ENCODE peak calls at places on chromosomes 3 and 15, in nine cellular contexts. E, S, P, C, F, V, M, G and H are unnamed samples.

GRCh38 chr3:196684548-196685407 is 27.3 kb downstream of the CEP19 start:
- DNase-seq in F (peak; percentile 42), P (peak; percentile 74), V (no peak), G (peak; percentile 63), E (peak; percentile 32), M (peak; percentile 73), C (peak; percentile 22), S (peak; percentile 60), H (peak; percentile 41)

GRCh38 chr3:73868688-73869315 is 244.1 kb upstream of the PDZRN3 start:
- DNase-seq in S (peak; percentile 22), E (peak; percentile 34), G (peak; percentile 37), V (peak; percentile 25), M (peak; percentile 65), F (no peak), C (peak; percentile 3), P (peak; percentile 67), H (no peak)

GRCh38 chr15:78247895-78248294 is 13.5 kb upstream of the ACSBG1 start:
- DNase-seq in G (no peak), M (no peak), V (no peak), C (no peak), E (no peak), S (no peak), F (no peak), P (no peak), H (no peak)

GRCh38 chr15:101502572-101503295 is 13.2 kb upstream of the PCSK6 start:
- DNase-seq in P (no peak), F (no peak), C (no peak), M (no peak), S (no peak), G (no peak), V (no peak), E (no peak), H (no peak)

GRCh38 chr3:23004971-23005370 is 198.2 kb upstream of the UBE2E2 start:
- DNase-seq in G (peak; percentile 92), S (peak; percentile 93), P (peak; percentile 54), M (peak; percentile 92), C (no peak), E (peak; percentile 87), F (no peak), V (no peak), H (no peak)

GRCh38 chr3:131222599-131222998 is 159.0 kb upstream of the NUDT16 start:
- DNase-seq in P (no peak), E (no peak), F (no peak), V (no peak), S (no peak), G (no peak), C (no peak), M (no peak), H (no peak)

GRCh38 chr3:29693863-29694262 is 413.0 kb downstream of the RBMS3 start:
- DNase-seq in S (peak; percentile 86), C (no peak), F (no peak), P (peak; percentile 79), E (peak; percentile 94), V (no peak), M (peak; percentile 98), G (peak; percentile 97), H (no peak)

GRCh38 chr3:10370429-10370828 is 49.5 kb upstream of the SEC13 start:
- DNase-seq in M (peak; percentile 55), F (no peak), G (peak; percentile 77), C (no peak), E (peak; percentile 83), P (peak; percentile 42), V (no peak), S (peak; percentile 64), H (no peak)

GRCh38 chr3:146969356-146969755 is 364.2 kb upstream of the PLSCR5 start:
- DNase-seq in V (no peak), E (peak; percentile 46), S (no peak), M (peak; percentile 49), P (no peak), C (no peak), F (no peak), G (no peak), H (no peak)

GRCh38 chr15:53644681-53645080 is 114.8 kb downstream of the WDR72 start:
- DNase-seq in C (no peak), P (no peak), E (no peak), V (no peak), F (no peak), G (no peak), M (no peak), S (no peak), H (no peak)

GRCh38 chr3:54989023-54989380 is 61.1 kb upstream of the LRTM1 start:
- DNase-seq in F (no peak), V (no peak), S (no peak), P (peak; percentile 24), G (no peak), M (no peak), E (no peak), C (no peak), H (no peak)

GRCh38 chr3:69683076-69683806 is 56.0 kb upstream of the MITF start:
- DNase-seq in F (no peak), V (no peak), C (no peak), S (no peak), G (no peak), M (no peak), E (no peak), P (peak; percentile 4), H (no peak)

GRCh38 chr3:161215186-161215585 is 5.9 kb upstream of the NMD3 start:
- DNase-seq in V (no peak), C (no peak), F (no peak), G (no peak), E (no peak), P (no peak), S (no peak), M (no peak), H (no peak)

GRCh38 chr3:58366699-58367098 is 34.0 kb downstream of the PXK start:
- DNase-seq in S (peak; percentile 6), P (peak; percentile 18), G (no peak), V (no peak), M (no peak), F (no peak), C (no peak), E (no peak), H (no peak)

GRCh38 chr15:37081985-37082384 is 18.4 kb downstream of the MEIS2 start:
- DNase-seq in P (no peak), E (no peak), G (peak; percentile 54), C (no peak), F (no peak), M (no peak), V (no peak), S (no peak), H (no peak)

GRCh38 chr3:156106721-156107373 is 13.5 kb upstream of the KCNAB1 start:
- DNase-seq in E (peak; percentile 2), C (no peak), P (no peak), S (no peak), F (no peak), G (no peak), V (no peak), M (no peak), H (no peak)

GRCh38 chr3:60316121-60316783 is 935.0 kb downstream of the FHIT start:
- DNase-seq in S (no peak), E (peak; percentile 48), G (no peak), M (peak; percentile 6), F (no peak), V (no peak), P (peak; percentile 50), C (no peak), H (no peak)

GRCh38 chr15:99408236-99409096 is 157.2 kb downstream of the LRRC28 start:
- DNase-seq in M (peak; percentile 89), C (no peak), V (no peak), G (peak; percentile 25), P (peak; percentile 80), E (no peak), S (peak; percentile 74), F (no peak), H (peak; percentile 15)

GRCh38 chr3:49161808-49162530 is 4.2 kb downstream of the CCDC71 start:
- DNase-seq in C (no peak), P (no peak), S (no peak), E (no peak), V (no peak), G (no peak), F (no peak), M (no peak), H (no peak)

GRCh38 chr3:140093742-140094141 is 158.8 kb downstream of the CLSTN2 start:
- DNase-seq in E (no peak), M (peak; percentile 62), C (no peak), S (peak; percentile 88), V (peak; percentile 90), F (no peak), P (no peak), G (peak; percentile 88), H (peak; percentile 99)

GRCh38 chr15:66101715-66102395 is 151.7 kb downstream of the MEGF11 start:
- DNase-seq in C (no peak), G (no peak), V (no peak), F (no peak), E (no peak), M (no peak), S (no peak), P (no peak), H (no peak)

GRCh38 chr3:193569119-193569518 is 14.4 kb upstream of the ATP13A4 start:
- DNase-seq in V (no peak), P (no peak), E (no peak), S (no peak), C (no peak), G (no peak), M (no peak), F (no peak), H (no peak)

GRCh38 chr3:72536206-72536887 is 311.9 kb downstream of the SHQ1 start:
- DNase-seq in P (no peak), S (no peak), F (no peak), G (no peak), V (no peak), C (no peak), M (no peak), E (no peak), H (no peak)

GRCh38 chr3:114608293-114608692 is 314.5 kb downstream of the TIGIT start:
- DNase-seq in C (no peak), S (peak; percentile 60), E (peak; percentile 97), F (no peak), V (no peak), G (peak; percentile 89), P (peak; percentile 89), M (peak; percentile 95), H (no peak)

GRCh38 chr15:52370010-52370409 is 74.4 kb upstream of the MYO5C start:
- DNase-seq in P (no peak), E (peak; percentile 13), F (no peak), M (peak; percentile 45), V (no peak), C (no peak), S (no peak), G (no peak), H (no peak)

GRCh38 chr3:69716119-69716518 is 23.1 kb upstream of the MITF start:
- DNase-seq in M (no peak), P (no peak), E (no peak), S (no peak), V (no peak), G (no peak), F (no peak), C (no peak), H (no peak)

GRCh38 chr3:72317491-72317890 is 530.8 kb downstream of the SHQ1 start:
- DNase-seq in F (no peak), C (no peak), V (peak; percentile 34), P (no peak), M (peak; percentile 51), S (peak; percentile 12), G (no peak), E (no peak), H (no peak)

GRCh38 chr15:89139613-89140499 is 51.6 kb downstream of the ABHD2 start:
- DNase-seq in V (peak; percentile 83), G (no peak), S (peak; percentile 43), E (no peak), P (no peak), F (no peak), M (no peak), C (peak; percentile 31), H (no peak)

GRCh38 chr15:51536965-51537574 is 85.5 kb downstream of the DMXL2 start:
- DNase-seq in P (peak; percentile 42), C (no peak), G (peak; percentile 18), M (peak; percentile 52), V (no peak), F (no peak), E (peak; percentile 23), S (peak; percentile 5), H (no peak)

GRCh38 chr3:145457825-145458552 is 703.0 kb downstream of the PLOD2 start:
- DNase-seq in M (no peak), S (peak; percentile 12), P (no peak), F (no peak), E (no peak), G (no peak), C (no peak), V (no peak), H (no peak)

GRCh38 chr3:154243353-154243752 is 80.9 kb downstream of the DHX36 start:
- DNase-seq in F (no peak), P (peak; percentile 26), S (peak; percentile 35), V (no peak), G (peak; percentile 62), C (no peak), E (peak; percentile 9), M (peak; percentile 75), H (no peak)